ENCODE peak calls at places on chromosomes 16 and 17, in ten cellular contexts. N is T-cell; W is activated CD4-positive, alpha-beta T cell treated with anti-CD3 and anti-CD28 coated beads for 36 hours; E is activated T-cell treated with anti-CD3 and anti-CD28 coated beads, Interleukin-2, amount 50 U/mL, for 72 hours; R is body of pancreas; H is fibroblast of the conjunctiva; J is stimulated activated CD8-positive, alpha-beta memory T cell treated with anti-CD3 and anti-CD28 coated beads, Interleukin-4, amount 100 ng/mL, for 4 hours; G is NCI-H1105 treated with DMSO at 0.1 percent for 48 hours; A is H7; C is dorsolateral prefrontal cortex. D is an unnamed sample.

GRCh38 chr16:65468121-65468520 is 346.3 kb upstream of the CDH11 start:
- DNase-seq in N (no peak), W (no peak), E (no peak), R (no peak), H (no peak), J (no peak), G (no peak), A (no peak), C (no peak), D (no peak)

GRCh38 chr16:85117418-85117817 is 5.1 kb upstream of the CIBAR2 start:
- DNase-seq in N (no peak), W (no peak), E (no peak), R (no peak), H (no peak), J (no peak), G (no peak), A (no peak), C (no peak), D (no peak)

GRCh38 chr16:81553080-81553813 is 108.6 kb downstream of the CMIP start:
- DNase-seq in N (no peak), W (no peak), E (no peak), R (no peak), H (no peak), J (no peak), G (no peak), A (peak; percentile 65), C (no peak), D (no peak)

GRCh38 chr17:64066709-64067108 is 46.3 kb upstream of the ICAM2 start:
- DNase-seq in N (peak; percentile 25), W (peak; percentile 54), E (peak; percentile 47), R (no peak), H (no peak), J (no peak), G (no peak), A (no peak), C (no peak), D (peak; percentile 39)

GRCh38 chr17:49552070-49552751 is 23.5 kb upstream of the NXPH3 start:
- DNase-seq in N (no peak), W (no peak), E (no peak), R (no peak), H (no peak), J (no peak), G (no peak), A (peak; percentile 35), C (no peak), D (no peak)

GRCh38 chr16:12850186-12850585 is 46.5 kb upstream of the CPPED1 start:
- DNase-seq in N (no peak), W (no peak), E (no peak), R (no peak), H (no peak), J (no peak), G (no peak), A (no peak), C (no peak), D (no peak)

GRCh38 chr16:79847569-79847968 is 247.0 kb upstream of the MAF start:
- DNase-seq in N (no peak), W (no peak), E (no peak), R (no peak), H (no peak), J (no peak), G (no peak), A (no peak), C (no peak), D (no peak)

GRCh38 chr17:62995377-62995885 is 29.4 kb downstream of the TANC2 start:
- DNase-seq in N (no peak), W (peak; percentile 59), E (peak; percentile 35), R (no peak), H (peak; percentile 28), J (no peak), G (peak; percentile 40), A (peak; percentile 54), C (peak; percentile 61), D (no peak)

GRCh38 chr17:50264263-50265113 is 9.8 kb upstream of the TMEM92 start:
- DNase-seq in N (no peak), W (no peak), E (no peak), R (no peak), H (no peak), J (no peak), G (no peak), A (peak; percentile 88), C (no peak), D (no peak)

GRCh38 chr17:35127751-35128514 is 6.5 kb downstream of the FNDC8 start:
- DNase-seq in N (no peak), W (no peak), E (no peak), R (no peak), H (peak; percentile 69), J (no peak), G (no peak), A (no peak), C (no peak), D (no peak)

GRCh38 chr16:83137326-83137770 is 510.6 kb downstream of the CDH13 start:
- DNase-seq in N (no peak), W (peak; percentile 27), E (peak; percentile 11), R (no peak), H (no peak), J (no peak), G (no peak), A (no peak), C (no peak), D (peak; percentile 6)

GRCh38 chr16:56600398-56600999 is 7.9 kb upstream of the MT2A start:
- DNase-seq in N (no peak), W (peak; percentile 53), E (peak; percentile 45), R (peak; percentile 44), H (no peak), J (no peak), G (peak; percentile 54), A (peak; percentile 62), C (no peak), D (no peak)

GRCh38 chr17:59783221-59784016 is 76.0 kb downstream of the VMP1 start:
- DNase-seq in N (no peak), W (no peak), E (no peak), R (no peak), H (peak; percentile 48), J (no peak), G (no peak), A (no peak), C (no peak), D (no peak)